ENCODE peak calls at places on chromosome 17, in six cellular contexts. E is A549, K is RCC 7860, N is astrocyte of the cerebellum, O is GM13977, L is transverse colon. R is an unnamed sample.

GRCh38 chr17:57356722-57357391 is 100.5 kb downstream of the MSI2 start:
- DNase-seq in L (peak), E (no peak), K (no peak), O (peak), N (no peak), R (no peak)

GRCh38 chr17:42422958-42423712 is at the start of gene CAVIN1:
- DNase-seq in K (peak), N (peak), E (peak), O (peak), L (peak), R (peak)

GRCh38 chr17:44543213-44543904 is 13.9 kb upstream of the FZD2 start:
- DNase-seq in O (no peak), E (peak), L (no peak), K (peak), N (peak), R (peak)

GRCh38 chr17:74960739-74961342 is 11.7 kb downstream of the HID1 start:
- DNase-seq in O (peak), E (peak), L (peak), K (peak), N (no peak), R (peak)

GRCh38 chr17:81813861-81814683 is 10.1 kb downstream of the GCGR start:
- DNase-seq in N (no peak), K (no peak), O (no peak), L (no peak), E (no peak), R (no peak)

GRCh38 chr17:73956595-73957465 is 246.6 kb upstream of the RPL38 start:
- DNase-seq in N (no peak), K (no peak), L (peak), E (peak), O (peak), R (peak)

GRCh38 chr17:39118674-39119419 is 32.6 kb downstream of the PLXDC1 start:
- DNase-seq in K (no peak), L (no peak), N (no peak), E (no peak), O (peak), R (no peak)

GRCh38 chr17:28811594-28812135 is 30.9 kb downstream of the FAM222B start:
- DNase-seq in E (peak), L (peak), K (peak), N (no peak), O (peak), R (peak)

GRCh38 chr17:45293413-45294211 is 23.2 kb downstream of the MAP3K14 start:
- DNase-seq in E (peak), K (peak), L (peak), O (no peak), N (peak), R (peak)

GRCh38 chr17:49787932-49788442 is 494 bp upstream of the KAT7 start:
- DNase-seq in N (no peak), K (no peak), O (no peak), E (no peak), L (peak), R (no peak)

GRCh38 chr17:8223356-8224063 is 13.1 kb upstream of the AURKB start:
- DNase-seq in K (no peak), L (peak), N (no peak), O (peak), E (peak), R (peak)

GRCh38 chr17:43890240-43890639 is 17.1 kb downstream of the MPP2 start:
- DNase-seq in E (no peak), K (no peak), L (no peak), O (no peak), N (no peak), R (no peak)

GRCh38 chr17:4604111-4604644 is 19.8 kb downstream of the SMTNL2 start:
- DNase-seq in K (no peak), E (no peak), L (no peak), O (no peak), N (peak), R (peak)

GRCh38 chr17:17147821-17148220 is 58.3 kb downstream of the PLD6 start:
- DNase-seq in L (no peak), N (no peak), K (no peak), O (no peak), E (no peak), R (no peak)

R was measured in MCF 10A.